ENCODE peak calls at places on chromosomes 3 and 15, in five cellular contexts. One of them, this sample, is unnamed.

GRCh38 chr15:26070095-26070532 is 207.0 kb upstream of the ATP10A start:
- DNase-seq in brain microvascular endothelial cell: no peak
- DNase-seq in A549: no peak
- DNase-seq in thoracic aorta: no peak
- DNase-seq in fibroblast of mammary gland: no peak
- DNase-seq in this sample: no peak

GRCh38 chr15:36737430-36737891 is 158.0 kb downstream of the CDIN1 start:
- DNase-seq in brain microvascular endothelial cell: peak
- DNase-seq in A549: no peak
- DNase-seq in thoracic aorta: no peak
- DNase-seq in fibroblast of mammary gland: peak
- DNase-seq in this sample: no peak

GRCh38 chr3:99776516-99777209 is 41.0 kb upstream of the CMSS1 start:
- DNase-seq in brain microvascular endothelial cell: peak
- DNase-seq in A549: no peak
- DNase-seq in thoracic aorta: no peak
- DNase-seq in fibroblast of mammary gland: no peak
- DNase-seq in this sample: no peak

GRCh38 chr15:89664441-89664840 is 9.2 kb upstream of the KIF7 start:
- DNase-seq in brain microvascular endothelial cell: no peak
- DNase-seq in A549: no peak
- DNase-seq in thoracic aorta: no peak
- DNase-seq in fibroblast of mammary gland: no peak
- DNase-seq in this sample: no peak

GRCh38 chr3:23904545-23904944 is 12.2 kb downstream of the NKIRAS1 start:
- DNase-seq in brain microvascular endothelial cell: no peak
- DNase-seq in A549: no peak
- DNase-seq in thoracic aorta: no peak
- DNase-seq in fibroblast of mammary gland: no peak
- DNase-seq in this sample: no peak

GRCh38 chr3:101091489-101091888 is 98.3 kb upstream of the ABI3BP start:
- DNase-seq in brain microvascular endothelial cell: peak
- DNase-seq in A549: no peak
- DNase-seq in thoracic aorta: no peak
- DNase-seq in fibroblast of mammary gland: peak
- DNase-seq in this sample: no peak

GRCh38 chr3:111989061-111989678 is 9.6 kb upstream of the TAGLN3 start:
- DNase-seq in brain microvascular endothelial cell: peak
- DNase-seq in A549: peak
- DNase-seq in thoracic aorta: no peak
- DNase-seq in fibroblast of mammary gland: peak
- DNase-seq in this sample: peak

GRCh38 chr3:117528688-117529087 is 819.1 kb downstream of the TUSC7 start:
- DNase-seq in brain microvascular endothelial cell: no peak
- DNase-seq in A549: no peak
- DNase-seq in thoracic aorta: no peak
- DNase-seq in fibroblast of mammary gland: no peak
- DNase-seq in this sample: no peak

GRCh38 chr3:21517184-21517583 is 233.8 kb downstream of the ZNF385D start:
- DNase-seq in brain microvascular endothelial cell: no peak
- DNase-seq in A549: no peak
- DNase-seq in thoracic aorta: no peak
- DNase-seq in fibroblast of mammary gland: no peak
- DNase-seq in this sample: no peak

GRCh38 chr15:89936051-89936792 is 23.5 kb upstream of the ARPIN start:
- DNase-seq in brain microvascular endothelial cell: no peak
- DNase-seq in A549: no peak
- DNase-seq in thoracic aorta: no peak
- DNase-seq in fibroblast of mammary gland: no peak
- DNase-seq in this sample: no peak

GRCh38 chr3:190825389-190826016 is 37.0 kb downstream of the GMNC start:
- DNase-seq in brain microvascular endothelial cell: no peak
- DNase-seq in A549: no peak
- DNase-seq in thoracic aorta: no peak
- DNase-seq in fibroblast of mammary gland: peak
- DNase-seq in this sample: no peak

GRCh38 chr3:195069501-195070251 is 201.3 kb downstream of the XXYLT1 start:
- DNase-seq in brain microvascular endothelial cell: no peak
- DNase-seq in A549: no peak
- DNase-seq in thoracic aorta: no peak
- DNase-seq in fibroblast of mammary gland: no peak
- DNase-seq in this sample: no peak

GRCh38 chr3:172197344-172197743 is 158.0 kb downstream of the FNDC3B start:
- DNase-seq in brain microvascular endothelial cell: no peak
- DNase-seq in A549: no peak
- DNase-seq in thoracic aorta: no peak
- DNase-seq in fibroblast of mammary gland: no peak
- DNase-seq in this sample: no peak

GRCh38 chr15:76974456-76975083 is 20.4 kb upstream of the PSTPIP1 start:
- DNase-seq in brain microvascular endothelial cell: no peak
- DNase-seq in A549: no peak
- DNase-seq in thoracic aorta: no peak
- DNase-seq in fibroblast of mammary gland: no peak
- DNase-seq in this sample: no peak

GRCh38 chr3:56862352-56863062 is 60.8 kb upstream of the ARHGEF3 start:
- DNase-seq in brain microvascular endothelial cell: peak
- DNase-seq in A549: no peak
- DNase-seq in thoracic aorta: no peak
- DNase-seq in fibroblast of mammary gland: peak
- DNase-seq in this sample: peak

GRCh38 chr3:132803889-132804288 is 81.7 kb upstream of the NPHP3 start:
- DNase-seq in brain microvascular endothelial cell: peak
- DNase-seq in A549: no peak
- DNase-seq in thoracic aorta: no peak
- DNase-seq in fibroblast of mammary gland: no peak
- DNase-seq in this sample: no peak

GRCh38 chr3:28348286-28348636 is 260 bp upstream of the ZCWPW2 start:
- DNase-seq in brain microvascular endothelial cell: no peak
- DNase-seq in A549: no peak
- DNase-seq in thoracic aorta: peak
- DNase-seq in fibroblast of mammary gland: peak
- DNase-seq in this sample: no peak

GRCh38 chr3:88433572-88433971 is 283.8 kb downstream of the C3orf38 start:
- DNase-seq in brain microvascular endothelial cell: no peak
- DNase-seq in A549: no peak
- DNase-seq in thoracic aorta: no peak
- DNase-seq in fibroblast of mammary gland: no peak
- DNase-seq in this sample: no peak

GRCh38 chr3:50254577-50255250 is 14.2 kb upstream of the SEMA3B start:
- DNase-seq in brain microvascular endothelial cell: peak
- DNase-seq in A549: no peak
- DNase-seq in thoracic aorta: no peak
- DNase-seq in fibroblast of mammary gland: peak
- DNase-seq in this sample: no peak

GRCh38 chr3:126152931-126153694 is 27.3 kb downstream of the ALDH1L1 start:
- DNase-seq in brain microvascular endothelial cell: no peak
- DNase-seq in A549: no peak
- DNase-seq in thoracic aorta: no peak
- DNase-seq in fibroblast of mammary gland: no peak
- DNase-seq in this sample: no peak

GRCh38 chr3:190840146-190840545 is 22.3 kb downstream of the GMNC start:
- DNase-seq in brain microvascular endothelial cell: no peak
- DNase-seq in A549: no peak
- DNase-seq in thoracic aorta: no peak
- DNase-seq in fibroblast of mammary gland: peak
- DNase-seq in this sample: no peak

GRCh38 chr3:3800685-3801509 is 1.7 kb downstream of the LRRN1 start:
- DNase-seq in brain microvascular endothelial cell: no peak
- DNase-seq in A549: no peak
- DNase-seq in thoracic aorta: no peak
- DNase-seq in fibroblast of mammary gland: no peak
- DNase-seq in this sample: no peak

GRCh38 chr3:15724446-15724845 is 73.3 kb downstream of the ANKRD28 start:
- DNase-seq in brain microvascular endothelial cell: no peak
- DNase-seq in A549: no peak
- DNase-seq in thoracic aorta: no peak
- DNase-seq in fibroblast of mammary gland: no peak
- DNase-seq in this sample: no peak

GRCh38 chr15:31306426-31307269 is 20.0 kb upstream of the KLF13 start:
- DNase-seq in brain microvascular endothelial cell: no peak
- DNase-seq in A549: no peak
- DNase-seq in thoracic aorta: no peak
- DNase-seq in fibroblast of mammary gland: no peak
- DNase-seq in this sample: no peak
- H3K4me3 ChIP-seq in brain microvascular endothelial cell: no peak
- H3K4me3 ChIP-seq in A549: no peak
- H3K4me3 ChIP-seq in thoracic aorta: no peak
- H3K4me3 ChIP-seq in fibroblast of mammary gland: no peak
- H3K4me3 ChIP-seq in this sample: no peak

GRCh38 chr3:58218904-58219303 is 8.1 kb upstream of the DNASE1L3 start:
- DNase-seq in brain microvascular endothelial cell: no peak
- DNase-seq in A549: no peak
- DNase-seq in thoracic aorta: no peak
- DNase-seq in fibroblast of mammary gland: no peak
- DNase-seq in this sample: no peak
- H3K4me3 ChIP-seq in brain microvascular endothelial cell: no peak
- H3K4me3 ChIP-seq in A549: no peak
- H3K4me3 ChIP-seq in thoracic aorta: no peak
- H3K4me3 ChIP-seq in fibroblast of mammary gland: no peak
- H3K4me3 ChIP-seq in this sample: no peak

GRCh38 chr15:38129531-38130199 is 123.0 kb upstream of the SPRED1 start:
- DNase-seq in brain microvascular endothelial cell: peak
- DNase-seq in A549: no peak
- DNase-seq in thoracic aorta: peak
- DNase-seq in fibroblast of mammary gland: peak
- DNase-seq in this sample: peak
- H3K4me3 ChIP-seq in brain microvascular endothelial cell: peak
- H3K4me3 ChIP-seq in A549: no peak
- H3K4me3 ChIP-seq in thoracic aorta: peak
- H3K4me3 ChIP-seq in fibroblast of mammary gland: peak
- H3K4me3 ChIP-seq in this sample: peak

GRCh38 chr15:70014311-70014707 is 83.4 kb downstream of the TLE3 start:
- DNase-seq in brain microvascular endothelial cell: no peak
- DNase-seq in A549: no peak
- DNase-seq in thoracic aorta: no peak
- DNase-seq in fibroblast of mammary gland: no peak
- DNase-seq in this sample: no peak

GRCh38 chr15:70013647-70014310 is 83.9 kb downstream of the TLE3 start:
- DNase-seq in brain microvascular endothelial cell: no peak
- DNase-seq in A549: no peak
- DNase-seq in thoracic aorta: no peak
- DNase-seq in fibroblast of mammary gland: no peak
- DNase-seq in this sample: no peak

GRCh38 chr15:70016511-70016994 is 81.2 kb downstream of the TLE3 start:
- DNase-seq in brain microvascular endothelial cell: no peak
- DNase-seq in A549: no peak
- DNase-seq in thoracic aorta: no peak
- DNase-seq in fibroblast of mammary gland: no peak
- DNase-seq in this sample: no peak

GRCh38 chr15:70014860-70015490 is 82.7 kb downstream of the TLE3 start:
- DNase-seq in brain microvascular endothelial cell: no peak
- DNase-seq in A549: no peak
- DNase-seq in thoracic aorta: no peak
- DNase-seq in fibroblast of mammary gland: no peak
- DNase-seq in this sample: no peak

GRCh38 chr15:70012895-70013294 is 84.8 kb downstream of the TLE3 start:
- DNase-seq in brain microvascular endothelial cell: no peak
- DNase-seq in A549: no peak
- DNase-seq in thoracic aorta: no peak
- DNase-seq in fibroblast of mammary gland: no peak
- DNase-seq in this sample: no peak
- H3K4me3 ChIP-seq in brain microvascular endothelial cell: no peak
- H3K4me3 ChIP-seq in A549: no peak
- H3K4me3 ChIP-seq in thoracic aorta: no peak
- H3K4me3 ChIP-seq in fibroblast of mammary gland: no peak
- H3K4me3 ChIP-seq in this sample: no peak

GRCh38 chr3:152204218-152204617 is 64.5 kb upstream of the MBNL1 start:
- DNase-seq in brain microvascular endothelial cell: no peak
- DNase-seq in A549: no peak
- DNase-seq in thoracic aorta: no peak
- DNase-seq in fibroblast of mammary gland: no peak
- DNase-seq in this sample: no peak
- H3K4me3 ChIP-seq in brain microvascular endothelial cell: no peak
- H3K4me3 ChIP-seq in A549: no peak
- H3K4me3 ChIP-seq in thoracic aorta: peak
- H3K4me3 ChIP-seq in fibroblast of mammary gland: no peak
- H3K4me3 ChIP-seq in this sample: no peak

DNA sequence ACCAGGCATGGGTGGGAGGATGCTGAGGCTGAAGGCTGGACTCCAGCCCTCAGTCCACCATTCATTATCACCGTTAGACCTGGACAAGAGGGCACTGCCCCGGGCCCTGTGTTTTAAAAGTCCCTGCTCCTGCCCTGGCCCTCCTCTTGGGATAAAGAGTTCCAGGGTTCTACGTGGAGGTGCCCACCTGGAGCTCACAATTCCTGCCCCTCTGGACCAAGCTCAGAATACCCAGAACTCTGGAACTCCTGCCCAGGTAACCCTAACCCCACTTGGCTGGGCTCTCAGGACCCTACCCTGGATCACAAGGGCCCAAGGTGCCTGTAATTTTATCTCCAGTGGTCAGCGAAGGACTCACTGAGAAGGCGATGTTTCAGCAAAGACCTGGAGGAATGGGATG is 1.2 kb downstream of the CALML4 start:
- DNase-seq in brain microvascular endothelial cell: no peak
- DNase-seq in A549: no peak
- DNase-seq in thoracic aorta: no peak
- DNase-seq in fibroblast of mammary gland: no peak
- DNase-seq in this sample: no peak
- H3K4me3 ChIP-seq in brain microvascular endothelial cell: no peak
- H3K4me3 ChIP-seq in A549: no peak
- H3K4me3 ChIP-seq in thoracic aorta: no peak
- H3K4me3 ChIP-seq in fibroblast of mammary gland: no peak
- H3K4me3 ChIP-seq in this sample: no peak

DNA sequence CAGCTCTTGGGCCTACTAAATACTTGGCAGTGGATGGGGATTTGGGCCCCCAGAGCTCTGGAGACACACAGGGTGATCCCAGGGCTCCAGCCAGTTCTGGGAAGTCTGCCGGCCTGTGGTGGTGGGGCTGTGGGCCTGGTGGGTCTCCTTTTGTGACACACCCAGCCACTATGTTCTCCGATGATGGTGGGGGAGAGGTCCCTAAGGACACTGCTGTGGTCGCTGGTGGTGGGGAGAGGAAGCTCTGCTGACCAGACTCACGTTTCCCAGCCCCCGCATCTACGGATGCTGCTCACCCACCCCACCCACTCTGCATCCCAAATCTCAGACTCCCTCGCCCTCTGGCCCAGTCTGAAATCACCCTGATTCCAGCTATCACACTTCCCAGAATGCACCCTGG is 396 bp downstream of the PLA2G4D start:
- DNase-seq in brain microvascular endothelial cell: no peak
- DNase-seq in A549: no peak
- DNase-seq in thoracic aorta: no peak
- DNase-seq in fibroblast of mammary gland: no peak
- DNase-seq in this sample: no peak
- H3K4me3 ChIP-seq in brain microvascular endothelial cell: no peak
- H3K4me3 ChIP-seq in A549: no peak
- H3K4me3 ChIP-seq in thoracic aorta: no peak
- H3K4me3 ChIP-seq in fibroblast of mammary gland: no peak
- H3K4me3 ChIP-seq in this sample: no peak